ENCODE peak calls at places on chromosome 19, in eight cellular contexts. One of them, this sample, is unnamed.

GRCh38 chr19:55626350-55626749 is 2.0 kb upstream of the ZNF784 start:
- DNase-seq in MCF 10A: no peak
- DNase-seq in progenitor cell of endocrine pancreas: no peak
- DNase-seq in lower lobe of right lung: no peak
- DNase-seq in WTC11: no peak
- DNase-seq in AG04449: no peak
- DNase-seq in upper lobe of right lung: no peak
- DNase-seq in transverse colon: no peak
- DNase-seq in this sample: no peak

GRCh38 chr19:7083076-7083956 is 13.8 kb downstream of the ZNF557 start:
- DNase-seq in WTC11: no peak
- DNase-seq in MCF 10A: peak; percentile 38
- DNase-seq in transverse colon: no peak
- DNase-seq in progenitor cell of endocrine pancreas: no peak
- DNase-seq in lower lobe of right lung: no peak
- DNase-seq in upper lobe of right lung: no peak
- DNase-seq in AG04449: no peak
- DNase-seq in this sample: no peak

GRCh38 chr19:4981681-4981958 is 12.7 kb downstream of the KDM4B start:
- DNase-seq in WTC11: no peak
- DNase-seq in progenitor cell of endocrine pancreas: no peak
- DNase-seq in upper lobe of right lung: no peak
- DNase-seq in MCF 10A: no peak
- DNase-seq in lower lobe of right lung: no peak
- DNase-seq in transverse colon: no peak
- DNase-seq in AG04449: no peak
- DNase-seq in this sample: no peak

GRCh38 chr19:6056282-6056741 is 54.0 kb downstream of the RFX2 start:
- DNase-seq in transverse colon: peak; percentile 62
- DNase-seq in MCF 10A: no peak
- DNase-seq in AG04449: no peak
- DNase-seq in lower lobe of right lung: no peak
- DNase-seq in progenitor cell of endocrine pancreas: no peak
- DNase-seq in upper lobe of right lung: no peak
- DNase-seq in WTC11: no peak
- DNase-seq in this sample: peak; percentile 47

GRCh38 chr19:10625003-10625761 is at the start of gene SLC44A2:
- DNase-seq in lower lobe of right lung: peak; percentile 89
- DNase-seq in transverse colon: peak; percentile 93
- DNase-seq in MCF 10A: peak; percentile 56
- DNase-seq in progenitor cell of endocrine pancreas: peak; percentile 89
- DNase-seq in WTC11: peak; percentile 91
- DNase-seq in AG04449: no peak
- DNase-seq in upper lobe of right lung: peak; percentile 94
- DNase-seq in this sample: peak; percentile 94

GRCh38 chr19:18160441-18160791 is 7.5 kb downstream of the PIK3R2 start:
- DNase-seq in AG04449: no peak
- DNase-seq in WTC11: no peak
- DNase-seq in MCF 10A: no peak
- DNase-seq in transverse colon: no peak
- DNase-seq in upper lobe of right lung: no peak
- DNase-seq in progenitor cell of endocrine pancreas: no peak
- DNase-seq in lower lobe of right lung: no peak
- DNase-seq in this sample: no peak

GRCh38 chr19:54062643-54063042 is 1.1 kb downstream of the VSTM1 start:
- DNase-seq in progenitor cell of endocrine pancreas: no peak
- DNase-seq in MCF 10A: no peak
- DNase-seq in transverse colon: no peak
- DNase-seq in upper lobe of right lung: peak; percentile 80
- DNase-seq in lower lobe of right lung: peak; percentile 82
- DNase-seq in WTC11: no peak
- DNase-seq in AG04449: no peak
- DNase-seq in this sample: no peak

GRCh38 chr19:37845932-37846331 is 60.5 kb downstream of the WDR87 start:
- DNase-seq in WTC11: no peak
- DNase-seq in transverse colon: no peak
- DNase-seq in lower lobe of right lung: no peak
- DNase-seq in AG04449: peak; percentile 24
- DNase-seq in upper lobe of right lung: no peak
- DNase-seq in progenitor cell of endocrine pancreas: no peak
- DNase-seq in MCF 10A: no peak
- DNase-seq in this sample: no peak

GRCh38 chr19:34416021-34416545 is 11.9 kb downstream of the PDCD2L start:
- DNase-seq in AG04449: no peak
- DNase-seq in upper lobe of right lung: no peak
- DNase-seq in progenitor cell of endocrine pancreas: no peak
- DNase-seq in MCF 10A: peak; percentile 36
- DNase-seq in transverse colon: no peak
- DNase-seq in lower lobe of right lung: no peak
- DNase-seq in WTC11: no peak
- DNase-seq in this sample: no peak

GRCh38 chr19:4100647-4101495 is 23.1 kb downstream of the MAP2K2 start:
- DNase-seq in transverse colon: no peak
- DNase-seq in WTC11: no peak
- DNase-seq in progenitor cell of endocrine pancreas: no peak
- DNase-seq in MCF 10A: no peak
- DNase-seq in upper lobe of right lung: no peak
- DNase-seq in AG04449: no peak
- DNase-seq in lower lobe of right lung: no peak
- DNase-seq in this sample: no peak

GRCh38 chr19:33110201-33110910 is 21.6 kb upstream of the WDR88 start:
- DNase-seq in progenitor cell of endocrine pancreas: no peak
- DNase-seq in transverse colon: no peak
- DNase-seq in WTC11: no peak
- DNase-seq in lower lobe of right lung: no peak
- DNase-seq in upper lobe of right lung: no peak
- DNase-seq in AG04449: peak; percentile 21
- DNase-seq in MCF 10A: no peak
- DNase-seq in this sample: no peak

GRCh38 chr19:1409204-1410005 is 2.0 kb downstream of the DAZAP1 start:
- DNase-seq in upper lobe of right lung: peak; percentile 75
- DNase-seq in MCF 10A: no peak
- DNase-seq in transverse colon: no peak
- DNase-seq in AG04449: no peak
- DNase-seq in progenitor cell of endocrine pancreas: no peak
- DNase-seq in WTC11: no peak
- DNase-seq in lower lobe of right lung: no peak
- DNase-seq in this sample: peak; percentile 86

GRCh38 chr19:1266116-1266817 is 2.9 kb upstream of the CIRBP start:
- DNase-seq in upper lobe of right lung: peak; percentile 96
- DNase-seq in progenitor cell of endocrine pancreas: no peak
- DNase-seq in transverse colon: peak; percentile 95
- DNase-seq in MCF 10A: peak; percentile 93
- DNase-seq in AG04449: no peak
- DNase-seq in lower lobe of right lung: peak; percentile 93
- DNase-seq in WTC11: peak; percentile 86
- DNase-seq in this sample: no peak

GRCh38 chr19:45637890-45638667 is 1.1 kb downstream of the EML2 start:
- DNase-seq in upper lobe of right lung: no peak
- DNase-seq in MCF 10A: peak; percentile 73
- DNase-seq in AG04449: no peak
- DNase-seq in WTC11: no peak
- DNase-seq in progenitor cell of endocrine pancreas: no peak
- DNase-seq in lower lobe of right lung: no peak
- DNase-seq in transverse colon: peak; percentile 63
- DNase-seq in this sample: no peak

GRCh38 chr19:32599736-32600157 is 18.8 kb downstream of the PDCD5 start:
- DNase-seq in AG04449: peak; percentile 24
- DNase-seq in progenitor cell of endocrine pancreas: no peak
- DNase-seq in WTC11: no peak
- DNase-seq in MCF 10A: peak; percentile 69
- DNase-seq in upper lobe of right lung: no peak
- DNase-seq in lower lobe of right lung: no peak
- DNase-seq in transverse colon: peak; percentile 25
- DNase-seq in this sample: no peak

GRCh38 chr19:54422136-54422535 is 6.9 kb downstream of the TTYH1 start:
- DNase-seq in upper lobe of right lung: no peak
- DNase-seq in MCF 10A: no peak
- DNase-seq in transverse colon: no peak
- DNase-seq in progenitor cell of endocrine pancreas: no peak
- DNase-seq in WTC11: peak; percentile 71
- DNase-seq in AG04449: no peak
- DNase-seq in lower lobe of right lung: no peak
- DNase-seq in this sample: no peak

GRCh38 chr19:28201462-28201943 is 1011.4 kb downstream of the UQCRFS1 start:
- DNase-seq in progenitor cell of endocrine pancreas: no peak
- DNase-seq in upper lobe of right lung: no peak
- DNase-seq in transverse colon: no peak
- DNase-seq in lower lobe of right lung: no peak
- DNase-seq in MCF 10A: no peak
- DNase-seq in WTC11: no peak
- DNase-seq in AG04449: no peak
- DNase-seq in this sample: no peak

GRCh38 chr19:28196961-28197360 is 1016.0 kb downstream of the UQCRFS1 start:
- DNase-seq in upper lobe of right lung: no peak
- DNase-seq in AG04449: no peak
- DNase-seq in WTC11: no peak
- DNase-seq in lower lobe of right lung: no peak
- DNase-seq in transverse colon: no peak
- DNase-seq in progenitor cell of endocrine pancreas: no peak
- DNase-seq in MCF 10A: no peak
- DNase-seq in this sample: no peak

DNA sequence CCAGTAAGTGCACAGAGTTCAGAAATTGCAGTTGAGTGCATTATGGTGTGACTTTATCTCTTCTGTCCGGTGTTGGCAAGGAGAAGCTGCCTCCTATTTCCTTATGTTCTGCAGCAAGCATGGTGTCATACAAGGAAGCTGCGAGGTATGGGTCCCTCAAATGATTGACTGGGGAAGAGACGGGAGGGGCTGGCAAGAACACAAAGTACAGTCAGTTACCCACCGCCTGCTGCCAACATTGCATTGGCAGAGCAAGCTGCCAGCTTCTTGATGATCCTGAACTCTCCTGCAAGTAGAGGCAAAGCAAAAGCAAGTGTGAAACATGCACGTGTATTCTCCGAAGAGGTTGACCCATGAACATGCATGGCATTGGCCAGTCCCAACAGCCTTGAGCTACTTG is 1013.6 kb downstream of the UQCRFS1 start:
- DNase-seq in progenitor cell of endocrine pancreas: no peak
- DNase-seq in MCF 10A: no peak
- DNase-seq in WTC11: no peak
- DNase-seq in transverse colon: no peak
- DNase-seq in AG04449: no peak
- DNase-seq in lower lobe of right lung: no peak
- DNase-seq in upper lobe of right lung: no peak
- DNase-seq in this sample: no peak
- TF ChIP-seq CTCF in progenitor cell of endocrine pancreas: no peak
- TF ChIP-seq CTCF in MCF 10A: no peak
- TF ChIP-seq CTCF in WTC11: no peak
- TF ChIP-seq CTCF in transverse colon: no peak
- TF ChIP-seq CTCF in AG04449: no peak
- TF ChIP-seq CTCF in lower lobe of right lung: no peak
- TF ChIP-seq CTCF in upper lobe of right lung: no peak
- TF ChIP-seq CTCF in this sample: no peak

DNA sequence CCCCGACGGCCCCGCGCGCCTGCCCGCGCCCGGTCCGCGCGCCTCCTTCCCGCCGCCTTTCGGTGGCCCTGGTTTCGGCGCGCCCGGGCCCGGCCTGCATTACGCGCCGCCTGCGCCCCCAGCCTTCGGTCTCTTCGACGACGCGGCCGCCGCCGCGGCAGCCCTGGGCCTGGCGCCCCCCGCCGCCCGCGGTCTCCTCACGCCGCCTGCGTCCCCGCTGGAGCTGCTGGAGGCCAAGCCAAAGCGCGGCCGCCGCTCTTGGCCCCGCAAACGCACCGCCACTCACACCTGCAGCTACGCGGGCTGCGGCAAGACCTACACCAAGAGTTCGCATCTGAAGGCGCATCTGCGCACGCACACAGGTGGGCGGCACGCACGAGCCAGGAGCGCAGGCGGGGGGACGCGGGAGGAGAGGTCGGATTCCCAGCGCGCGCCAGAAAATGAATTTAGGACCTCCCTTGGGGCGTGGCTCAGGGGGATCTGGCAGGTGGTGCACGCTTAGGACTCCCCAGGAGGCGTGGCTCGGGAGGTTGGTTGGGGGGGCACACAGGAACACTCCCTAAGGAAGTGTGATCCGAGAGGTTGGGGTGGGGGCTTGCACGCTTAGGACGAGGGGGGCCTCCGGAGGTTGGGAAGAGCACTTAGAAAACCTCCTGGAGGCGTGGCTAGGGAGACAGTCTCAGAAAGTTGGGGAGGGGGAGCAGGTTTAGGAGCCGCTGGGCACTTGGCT is 1.2 kb downstream of the KLF2 start:
- DNase-seq in MCF 10A: no peak
- DNase-seq in progenitor cell of endocrine pancreas: peak; percentile 38
- DNase-seq in WTC11: peak; percentile 79
- DNase-seq in upper lobe of right lung: peak; percentile 76
- DNase-seq in lower lobe of right lung: peak; percentile 74
- DNase-seq in transverse colon: peak; percentile 46
- DNase-seq in AG04449: no peak
- DNase-seq in this sample: peak; percentile 90
- TF ChIP-seq CTCF in MCF 10A: no peak
- TF ChIP-seq CTCF in progenitor cell of endocrine pancreas: no peak
- TF ChIP-seq CTCF in WTC11: no peak
- TF ChIP-seq CTCF in upper lobe of right lung: no peak
- TF ChIP-seq CTCF in lower lobe of right lung: no peak
- TF ChIP-seq CTCF in transverse colon: no peak
- TF ChIP-seq CTCF in AG04449: no peak
- TF ChIP-seq CTCF in this sample: no peak

DNA sequence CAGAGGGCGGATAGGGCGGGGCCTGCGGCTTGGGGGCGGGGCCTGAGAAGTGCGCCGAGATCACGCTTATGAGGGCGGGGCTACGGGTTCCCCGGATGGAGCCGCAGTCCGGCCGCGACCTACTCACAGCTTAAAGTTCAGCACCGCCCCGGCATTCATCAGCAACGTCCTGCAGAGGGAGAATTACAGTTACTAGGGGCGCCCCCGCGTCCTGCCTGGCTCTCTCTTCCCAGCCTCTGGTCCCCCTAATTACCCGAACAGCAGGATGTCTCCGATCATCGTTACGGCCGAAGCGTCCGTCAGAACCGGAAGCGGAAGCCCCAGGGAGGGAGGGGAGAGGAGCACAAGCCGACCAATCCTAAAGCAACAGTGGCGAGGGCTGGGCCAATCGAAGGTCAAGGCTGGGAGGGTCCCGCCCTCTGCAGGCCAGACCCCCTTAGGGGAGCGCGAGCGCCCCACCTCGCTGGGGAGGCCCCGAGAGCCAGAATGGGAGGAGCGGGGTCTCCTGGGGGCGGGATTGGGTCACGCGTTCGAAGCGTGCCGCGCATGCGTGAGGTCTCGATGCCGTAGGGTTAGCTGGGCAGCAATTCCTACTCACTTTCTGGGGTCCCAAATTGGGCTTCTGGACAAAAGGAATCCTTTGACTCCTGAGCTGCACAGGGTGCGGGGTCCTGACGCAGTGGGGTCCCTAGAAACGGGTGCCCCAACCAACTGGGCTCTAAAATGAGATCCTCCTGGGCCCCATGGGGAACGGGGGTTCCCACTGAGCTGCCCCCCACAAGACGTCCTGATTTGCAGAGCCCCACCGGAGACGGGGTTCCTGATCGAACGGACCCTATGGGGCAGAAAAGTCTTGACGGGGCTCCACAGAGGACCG is at the start of gene SMIM7:
- DNase-seq in transverse colon: peak; percentile 99
- DNase-seq in AG04449: peak; percentile 86
- DNase-seq in lower lobe of right lung: peak; percentile 98
- DNase-seq in WTC11: peak; percentile 99
- DNase-seq in upper lobe of right lung: peak; percentile 99
- DNase-seq in MCF 10A: peak; percentile 99
- DNase-seq in progenitor cell of endocrine pancreas: peak; percentile 97
- DNase-seq in this sample: peak; percentile 99
- TF ChIP-seq CTCF in transverse colon: no peak
- TF ChIP-seq CTCF in AG04449: peak; percentile 27
- TF ChIP-seq CTCF in lower lobe of right lung: peak; percentile 34
- TF ChIP-seq CTCF in WTC11: no peak
- TF ChIP-seq CTCF in upper lobe of right lung: peak; percentile 16
- TF ChIP-seq CTCF in MCF 10A: no peak
- TF ChIP-seq CTCF in progenitor cell of endocrine pancreas: no peak
- TF ChIP-seq CTCF in this sample: peak; percentile 37

GRCh38 chr19:16856091-16856490 is 26.9 kb downstream of the SIN3B start:
- DNase-seq in MCF 10A: no peak
- DNase-seq in transverse colon: no peak
- DNase-seq in AG04449: no peak
- DNase-seq in WTC11: no peak
- DNase-seq in progenitor cell of endocrine pancreas: no peak
- DNase-seq in lower lobe of right lung: no peak
- DNase-seq in upper lobe of right lung: no peak
- DNase-seq in this sample: no peak
- TF ChIP-seq CTCF in MCF 10A: no peak
- TF ChIP-seq CTCF in transverse colon: no peak
- TF ChIP-seq CTCF in AG04449: no peak
- TF ChIP-seq CTCF in WTC11: no peak
- TF ChIP-seq CTCF in progenitor cell of endocrine pancreas: no peak
- TF ChIP-seq CTCF in lower lobe of right lung: no peak
- TF ChIP-seq CTCF in upper lobe of right lung: no peak
- TF ChIP-seq CTCF in this sample: no peak